ENCODE peak calls at places on chromosomes 16 and 17, in five cellular contexts. One of them, this sample, is unnamed.

GRCh38 chr17:69704935-69705334 is 290.4 kb downstream of the MAP2K6 start:
- DNase-seq in breast epithelium: no peak
- DNase-seq in sigmoid colon: no peak
- DNase-seq in GM12892: no peak
- DNase-seq in GM12878: no peak
- DNase-seq in this sample: no peak

GRCh38 chr17:42676424-42677011 is at the start of gene PLEKHH3:
- DNase-seq in breast epithelium: no peak
- DNase-seq in sigmoid colon: no peak
- DNase-seq in GM12892: no peak
- DNase-seq in GM12878: no peak
- DNase-seq in this sample: no peak

GRCh38 chr16:82004651-82005490 is 6.4 kb downstream of the SDR42E1 start:
- DNase-seq in breast epithelium: no peak
- DNase-seq in sigmoid colon: no peak
- DNase-seq in GM12892: no peak
- DNase-seq in GM12878: no peak
- DNase-seq in this sample: no peak

GRCh38 chr16:31135535-31136286 is at the start of gene PRSS8:
- DNase-seq in breast epithelium: peak
- DNase-seq in sigmoid colon: no peak
- DNase-seq in GM12892: no peak
- DNase-seq in GM12878: no peak
- DNase-seq in this sample: no peak

GRCh38 chr17:62963296-62963695 is 2.7 kb upstream of the TANC2 start:
- DNase-seq in breast epithelium: no peak
- DNase-seq in sigmoid colon: no peak
- DNase-seq in GM12892: no peak
- DNase-seq in GM12878: no peak
- DNase-seq in this sample: no peak

GRCh38 chr16:55732496-55732895 is 76.7 kb downstream of the SLC6A2 start:
- DNase-seq in breast epithelium: no peak
- DNase-seq in sigmoid colon: no peak
- DNase-seq in GM12892: no peak
- DNase-seq in GM12878: no peak
- DNase-seq in this sample: no peak

GRCh38 chr17:38918129-38918913 is 7.1 kb upstream of the LASP1NB start:
- DNase-seq in breast epithelium: peak
- DNase-seq in sigmoid colon: peak
- DNase-seq in GM12892: no peak
- DNase-seq in GM12878: no peak
- DNase-seq in this sample: no peak

GRCh38 chr17:69853533-69854262 is 221.3 kb upstream of the KCNJ16 start:
- DNase-seq in breast epithelium: no peak
- DNase-seq in sigmoid colon: no peak
- DNase-seq in GM12892: no peak
- DNase-seq in GM12878: no peak
- DNase-seq in this sample: no peak

GRCh38 chr17:15240617-15241016 is 24.5 kb downstream of the PMP22 start:
- DNase-seq in breast epithelium: no peak
- DNase-seq in sigmoid colon: no peak
- DNase-seq in GM12892: no peak
- DNase-seq in GM12878: no peak
- DNase-seq in this sample: no peak
- TF ChIP-seq POLR2AphosphoS5 in breast epithelium: no peak
- TF ChIP-seq POLR2AphosphoS5 in sigmoid colon: no peak
- TF ChIP-seq POLR2AphosphoS5 in GM12892: no peak
- TF ChIP-seq POLR2AphosphoS5 in GM12878: no peak
- TF ChIP-seq POLR2AphosphoS5 in this sample: no peak

GRCh38 chr17:32484041-32484461 is 2.7 kb upstream of the CDK5R1 start:
- DNase-seq in breast epithelium: no peak
- DNase-seq in sigmoid colon: no peak
- DNase-seq in GM12892: no peak
- DNase-seq in GM12878: no peak
- DNase-seq in this sample: no peak
- TF ChIP-seq POLR2AphosphoS5 in breast epithelium: no peak
- TF ChIP-seq POLR2AphosphoS5 in sigmoid colon: no peak
- TF ChIP-seq POLR2AphosphoS5 in GM12892: no peak
- TF ChIP-seq POLR2AphosphoS5 in GM12878: peak
- TF ChIP-seq POLR2AphosphoS5 in this sample: peak

GRCh38 chr16:2519711-2520080 is 475 bp upstream of the AMDHD2 start:
- DNase-seq in breast epithelium: no peak
- DNase-seq in sigmoid colon: peak
- DNase-seq in GM12892: no peak
- DNase-seq in GM12878: no peak
- DNase-seq in this sample: no peak

GRCh38 chr16:2520784-2521577 is 810 bp downstream of the AMDHD2 start:
- DNase-seq in breast epithelium: no peak
- DNase-seq in sigmoid colon: peak
- DNase-seq in GM12892: peak
- DNase-seq in GM12878: no peak
- DNase-seq in this sample: no peak

GRCh38 chr16:2517954-2518605 is 2.1 kb upstream of the AMDHD2 start:
- DNase-seq in breast epithelium: no peak
- DNase-seq in sigmoid colon: no peak
- DNase-seq in GM12892: no peak
- DNase-seq in GM12878: no peak
- DNase-seq in this sample: no peak

GRCh38 chr16:2518823-2519710 is 1.1 kb upstream of the AMDHD2 start:
- DNase-seq in breast epithelium: no peak
- DNase-seq in sigmoid colon: peak
- DNase-seq in GM12892: no peak
- DNase-seq in GM12878: no peak
- DNase-seq in this sample: no peak

GRCh38 chr16:2520097-2520783 is at the start of gene AMDHD2:
- DNase-seq in breast epithelium: peak
- DNase-seq in sigmoid colon: peak
- DNase-seq in GM12892: peak
- DNase-seq in GM12878: peak
- DNase-seq in this sample: no peak
- TF ChIP-seq POLR2AphosphoS5 in breast epithelium: peak
- TF ChIP-seq POLR2AphosphoS5 in sigmoid colon: peak
- TF ChIP-seq POLR2AphosphoS5 in GM12892: peak
- TF ChIP-seq POLR2AphosphoS5 in GM12878: peak
- TF ChIP-seq POLR2AphosphoS5 in this sample: peak

GRCh38 chr17:75723201-75723930 is 2.1 kb downstream of the ITGB4 start:
- DNase-seq in breast epithelium: no peak
- DNase-seq in sigmoid colon: no peak
- DNase-seq in GM12892: no peak
- DNase-seq in GM12878: no peak
- DNase-seq in this sample: no peak
- TF ChIP-seq POLR2AphosphoS5 in breast epithelium: no peak
- TF ChIP-seq POLR2AphosphoS5 in sigmoid colon: no peak
- TF ChIP-seq POLR2AphosphoS5 in GM12892: no peak
- TF ChIP-seq POLR2AphosphoS5 in GM12878: no peak
- TF ChIP-seq POLR2AphosphoS5 in this sample: no peak